ENCODE peak calls at places on chromosomes 1 and 21, in seven cellular contexts. W, N, D, B, E, V and Q are unnamed samples.

GRCh38 chr1:113041569-113042335 is 31.2 kb upstream of the LRIG2 start:
- DNase-seq in W (no peak), N (no peak), D (peak; percentile 36), B (no peak), E (no peak), V (no peak), Q (peak; percentile 33)

GRCh38 chr1:98314591-98314990 is 346.9 kb upstream of the SNX7 start:
- DNase-seq in W (no peak), N (no peak), D (no peak), B (no peak), E (no peak), V (no peak), Q (no peak)

GRCh38 chr1:179935909-179936496 is 18.6 kb upstream of the CEP350 start:
- DNase-seq in W (no peak), N (no peak), D (no peak), B (no peak), E (no peak), V (no peak), Q (no peak)

GRCh38 chr21:42460391-42461184 is 35.4 kb downstream of the RSPH1 start:
- DNase-seq in W (no peak), N (peak; percentile 49), D (no peak), B (peak; percentile 51), E (no peak), V (no peak), Q (peak; percentile 26)

GRCh38 chr1:39046811-39047210 is 20.7 kb downstream of the NDUFS5 start:
- DNase-seq in W (no peak), N (no peak), D (peak; percentile 62), B (no peak), E (no peak), V (no peak), Q (no peak)

GRCh38 chr21:8991088-8991907 is 1530.1 kb upstream of the TPTE start:
- DNase-seq in W (no peak), N (peak; percentile 76), D (no peak), B (no peak), E (no peak), V (peak; percentile 1), Q (no peak)

GRCh38 chr1:109832935-109833334 is 69.2 kb upstream of the EPS8L3 start:
- DNase-seq in W (no peak), N (peak; percentile 21), D (no peak), B (no peak), E (no peak), V (no peak), Q (no peak)

GRCh38 chr1:25223471-25223870 is 8.8 kb downstream of the SYF2 start:
- DNase-seq in W (no peak), N (no peak), D (peak; percentile 68), B (no peak), E (no peak), V (peak; percentile 6), Q (no peak)

GRCh38 chr1:19009882-19010321 is 53.4 kb upstream of the IFFO2 start:
- DNase-seq in W (no peak), N (peak; percentile 57), D (peak; percentile 89), B (no peak), E (peak; percentile 54), V (peak; percentile 98), Q (peak; percentile 63)

DNA sequence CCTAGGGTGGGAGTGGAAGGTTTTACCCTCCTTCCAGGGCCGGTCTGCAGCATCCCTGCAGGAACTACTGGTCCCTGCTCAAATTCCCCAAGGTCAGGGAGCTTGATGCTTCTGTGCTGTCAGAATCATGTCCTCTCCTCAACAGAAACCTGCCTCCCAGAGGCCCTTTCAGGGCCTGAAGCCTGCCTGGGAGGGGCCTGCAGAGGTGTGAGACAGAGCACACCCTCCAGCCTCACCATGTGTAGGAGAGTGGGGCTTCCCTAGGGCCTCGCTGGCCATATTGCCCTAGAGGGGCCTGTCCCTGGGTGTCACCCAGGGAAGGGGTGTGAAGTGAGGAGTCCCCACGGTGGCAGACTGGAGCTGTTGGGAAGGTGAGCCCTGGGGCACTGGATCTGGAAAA is 21.1 kb downstream of the KNCN start:
- DNase-seq in W (no peak), N (no peak), D (no peak), B (no peak), E (no peak), V (no peak), Q (no peak)
- H3K27me3 ChIP-seq in W (peaks cover 60% of the 10 kb centered on the region), N (peaks cover 98% of the 10 kb centered on the region), D (peaks cover 11% of the 10 kb centered on the region), B (no peaks in the 10 kb centered on the region), E (no peaks in the 10 kb centered on the region), V (no peaks in the 10 kb centered on the region), Q (peaks cover 100% of the 10 kb centered on the region)

DNA sequence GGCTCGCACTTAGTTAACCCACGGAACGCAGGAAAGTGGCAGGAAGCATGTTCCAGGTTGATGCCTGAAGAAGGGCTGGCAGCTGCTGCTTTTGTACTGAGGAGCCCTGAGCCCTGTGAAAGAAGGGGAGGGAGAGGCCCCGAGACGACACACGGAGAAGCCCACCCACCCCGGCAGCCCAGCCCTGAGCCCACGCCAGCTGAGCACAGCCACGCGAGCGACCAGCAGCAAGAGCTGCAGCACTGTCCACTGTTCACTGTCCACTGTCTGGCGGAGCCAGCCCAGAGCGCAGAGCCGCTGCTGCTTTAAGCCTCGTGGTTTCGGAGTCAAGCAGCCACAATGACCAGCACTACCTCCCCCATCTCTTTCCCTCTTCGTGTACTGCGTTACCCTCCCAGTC is 5.3 kb downstream of the LRRC47 start:
- DNase-seq in W (no peak), N (no peak), D (no peak), B (no peak), E (no peak), V (no peak), Q (no peak)
- H4K20me1 ChIP-seq in W (peaks cover 74% of the 10 kb centered on the region), N (no peaks in the 10 kb centered on the region), D (no peaks in the 10 kb centered on the region), B (peaks cover 65% of the 10 kb centered on the region), E (no peaks in the 10 kb centered on the region), V (peaks cover 31% of the 10 kb centered on the region), Q (peaks cover 51% of the 10 kb centered on the region)

GRCh38 chr1:49728377-49728776 is 295.4 kb downstream of the AGBL4 start:
- DNase-seq in W (no peak), N (no peak), D (no peak), B (no peak), E (no peak), V (peak; percentile 84), Q (no peak)
- TF ChIP-seq EZH2phosphoT487 in W (no peak), N (no peak), D (no peak), B (no peak), E (no peak), V (no peak), Q (no peak)

GRCh38 chr1:47563206-47563605 is 125.4 kb downstream of the FOXD2 start:
- DNase-seq in W (no peak), N (no peak), D (no peak), B (no peak), E (no peak), V (no peak), Q (no peak)
- H3K27me3 ChIP-seq in W (no peaks in the 10 kb centered on the region), N (peaks cover 5% of the 10 kb centered on the region), D (no peaks in the 10 kb centered on the region), B (no peaks in the 10 kb centered on the region), E (no peaks in the 10 kb centered on the region), V (no peaks in the 10 kb centered on the region), Q (no peaks in the 10 kb centered on the region)

GRCh38 chr1:226663327-226663704 is 75.8 kb downstream of the ITPKB start:
- DNase-seq in W (no peak), N (no peak), D (no peak), B (no peak), E (no peak), V (no peak), Q (no peak)
- H4K20me1 ChIP-seq in W (no peaks in the 10 kb centered on the region), N (no peaks in the 10 kb centered on the region), D (no peaks in the 10 kb centered on the region), B (no peaks in the 10 kb centered on the region), E (no peaks in the 10 kb centered on the region), V (no peaks in the 10 kb centered on the region), Q (no peaks in the 10 kb centered on the region)

GRCh38 chr1:3473381-3473844 is 18.9 kb downstream of the ARHGEF16 start:
- DNase-seq in W (no peak), N (no peak), D (peak; percentile 91), B (no peak), E (no peak), V (no peak), Q (no peak)
- TF ChIP-seq EZH2phosphoT487 in W (no peak), N (no peak), D (no peak), B (no peak), E (no peak), V (no peak), Q (no peak)

DNA sequence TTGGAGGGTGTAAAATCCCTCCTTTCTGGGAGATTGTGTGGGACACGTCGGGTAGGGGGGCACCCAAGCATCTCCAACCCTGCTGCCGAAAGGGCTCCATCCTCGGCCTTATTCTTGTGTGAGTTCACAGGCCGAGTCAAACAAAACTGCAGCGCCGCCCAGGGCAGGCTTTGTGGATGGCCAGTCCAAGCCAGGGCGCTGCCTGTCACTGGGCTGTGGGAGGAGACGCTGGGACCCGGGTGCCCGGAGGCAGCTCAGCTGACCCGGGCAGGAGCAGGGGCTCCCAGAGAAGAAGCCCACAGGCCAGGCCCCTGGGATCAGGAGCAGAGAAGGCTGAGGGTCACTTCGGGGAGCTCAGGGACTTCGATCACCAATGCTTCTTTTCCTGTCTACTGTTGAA is 31.8 kb upstream of the ARHGEF16 start:
- DNase-seq in W (no peak), N (no peak), D (no peak), B (no peak), E (no peak), V (no peak), Q (no peak)
- H3K27me3 ChIP-seq in W (no peaks in the 10 kb centered on the region), N (no peaks in the 10 kb centered on the region), D (peaks cover 36% of the 10 kb centered on the region), B (peaks cover 21% of the 10 kb centered on the region), E (no peaks in the 10 kb centered on the region), V (peaks cover 72% of the 10 kb centered on the region), Q (no peaks in the 10 kb centered on the region)

DNA sequence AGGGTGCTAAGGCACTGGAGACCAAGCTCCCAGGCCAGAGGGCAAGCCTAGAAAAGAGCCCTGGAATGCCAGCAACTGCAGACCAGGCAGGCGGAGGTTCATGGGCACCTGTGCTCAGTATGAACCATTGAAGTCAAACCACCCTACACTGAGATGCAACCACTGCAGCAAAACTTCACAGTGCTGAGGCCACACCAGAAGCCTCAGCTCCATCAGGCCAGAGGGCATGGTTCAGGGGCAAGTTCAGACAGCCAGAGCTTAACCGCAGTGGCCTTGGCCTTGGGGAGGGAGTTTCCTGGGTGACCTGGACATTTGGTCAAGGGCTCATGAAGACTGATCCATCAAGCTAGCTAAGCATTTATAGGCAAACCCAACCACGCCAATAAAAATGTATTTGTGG is 7.1 kb downstream of the RCC2 start:
- DNase-seq in W (no peak), N (no peak), D (no peak), B (no peak), E (no peak), V (no peak), Q (no peak)
- H4K20me1 ChIP-seq in W (peaks cover 79% of the 10 kb centered on the region), N (peaks cover 62% of the 10 kb centered on the region), D (peaks cover 10% of the 10 kb centered on the region), B (peaks cover 85% of the 10 kb centered on the region), E (peaks cover 14% of the 10 kb centered on the region), V (peaks cover 65% of the 10 kb centered on the region), Q (peaks cover 97% of the 10 kb centered on the region)

GRCh38 chr1:32014199-32014936 is 700 bp downstream of the KHDRBS1 start:
- DNase-seq in W (peak; percentile 71), N (peak; percentile 52), D (peak; percentile 74), B (peak; percentile 69), E (no peak), V (peak; percentile 29), Q (peak; percentile 61)
- TF ChIP-seq EZH2phosphoT487 in W (no peak), N (no peak), D (no peak), B (no peak), E (no peak), V (no peak), Q (no peak)

DNA sequence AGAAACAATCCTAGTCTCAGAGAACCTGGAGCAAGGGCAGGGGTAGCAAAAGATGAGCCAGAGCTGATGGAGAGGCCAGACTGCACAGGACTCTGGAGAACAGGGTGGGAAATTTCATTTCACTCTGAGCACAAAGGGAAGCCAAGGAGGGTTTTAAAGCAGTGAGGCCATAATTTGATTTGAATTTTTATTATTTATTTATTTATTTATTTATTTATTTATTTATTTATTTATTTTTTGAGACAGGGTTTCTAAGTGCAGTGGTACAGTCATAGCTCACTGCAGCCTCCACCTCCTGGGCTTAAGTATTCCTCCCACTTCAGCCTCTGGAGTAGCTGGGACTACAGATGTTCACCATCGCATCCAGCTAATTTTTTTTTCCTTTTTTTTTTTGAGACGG is 45.1 kb downstream of the MT1HL1 start:
- DNase-seq in W (no peak), N (no peak), D (no peak), B (no peak), E (no peak), V (no peak), Q (no peak)
- H3K27me3 ChIP-seq in W (no peaks in the 10 kb centered on the region), N (no peaks in the 10 kb centered on the region), D (no peaks in the 10 kb centered on the region), B (no peaks in the 10 kb centered on the region), E (peaks cover 3% of the 10 kb centered on the region), V (peaks cover 29% of the 10 kb centered on the region), Q (no peaks in the 10 kb centered on the region)